ENCODE peak calls at places on chromosomes 3 and 15, in six cellular contexts. Z is fibroblast of lung, T is choroid plexus epithelial cell, H is tibial nerve, M is stomach, J is A549. P is an unnamed sample.

GRCh38 chr3:126577256-126577655 is 18.5 kb upstream of the C3orf22 start:
- DNase-seq in M (no peak), H (no peak), Z (no peak), T (no peak), J (no peak), P (no peak)

GRCh38 chr15:31372635-31373091 is 46.0 kb downstream of the KLF13 start:
- DNase-seq in T (peak), M (no peak), J (peak), H (peak), Z (peak), P (no peak)

GRCh38 chr3:56864090-56864489 is 62.3 kb upstream of the ARHGEF3 start:
- DNase-seq in Z (no peak), J (no peak), M (no peak), H (no peak), T (no peak), P (no peak)

GRCh38 chr3:64945171-64945684 is 257.4 kb upstream of the ADAMTS9 start:
- DNase-seq in H (peak), T (peak), J (no peak), Z (peak), M (no peak), P (no peak)

GRCh38 chr3:134368751-134369105 is 5.5 kb downstream of the AMOTL2 start:
- DNase-seq in J (no peak), T (no peak), M (no peak), Z (no peak), H (no peak), P (no peak)

GRCh38 chr3:146184616-146185015 is 23.6 kb upstream of the PLOD2 start:
- DNase-seq in Z (peak), H (no peak), M (peak), T (peak), J (peak), P (no peak)

GRCh38 chr3:138937690-138938055 is 9.3 kb downstream of the FOXL2 start:
- DNase-seq in T (no peak), Z (no peak), J (no peak), M (no peak), H (no peak), P (no peak)

GRCh38 chr15:70491183-70491621 is 272.2 kb downstream of the UACA start:
- DNase-seq in M (no peak), T (peak), Z (peak), H (no peak), J (no peak), P (no peak)

GRCh38 chr3:141544697-141545096 is 57.9 kb downstream of the RASA2 start:
- DNase-seq in H (no peak), T (no peak), Z (no peak), M (no peak), J (no peak), P (no peak)

GRCh38 chr3:46848271-46849097 is 14.8 kb downstream of the MYL3 start:
- DNase-seq in T (peak), M (peak), J (no peak), Z (peak), H (no peak), P (no peak)

GRCh38 chr3:86938706-86939105 is 52.2 kb downstream of the VGLL3 start:
- DNase-seq in H (no peak), T (peak), J (no peak), M (no peak), Z (peak), P (no peak)

GRCh38 chr3:107365051-107365450 is 12.2 kb upstream of the CCDC54 start:
- DNase-seq in T (no peak), J (no peak), M (no peak), H (no peak), Z (no peak), P (no peak)

GRCh38 chr3:102205647-102206046 is 229.2 kb upstream of the ZPLD1 start:
- DNase-seq in T (no peak), J (no peak), M (no peak), H (no peak), Z (no peak), P (no peak)

GRCh38 chr3:71307884-71308697 is 275.4 kb downstream of the FOXP1 start:
- DNase-seq in J (no peak), T (peak), Z (peak), M (no peak), H (no peak), P (no peak)

GRCh38 chr15:82845686-82846085 is 36.3 kb downstream of the WHAMM start:
- DNase-seq in J (no peak), H (no peak), M (no peak), T (no peak), Z (no peak), P (no peak)

GRCh38 chr3:24229468-24230263 is 265.0 kb downstream of the THRB start:
- DNase-seq in M (no peak), T (no peak), J (no peak), H (no peak), Z (no peak), P (no peak)

GRCh38 chr3:119778811-119779210 is 3.1 kb upstream of the NR1I2 start:
- DNase-seq in J (no peak), H (no peak), Z (no peak), T (no peak), M (no peak), P (no peak)

GRCh38 chr3:108338901-108339545 is 42.7 kb downstream of the HHLA2 start:
- DNase-seq in M (no peak), Z (no peak), J (no peak), H (no peak), T (no peak), P (no peak)

GRCh38 chr3:119570229-119570628 is 9.1 kb upstream of the ADPRH start:
- DNase-seq in J (no peak), H (no peak), M (no peak), Z (no peak), T (no peak), P (no peak)

GRCh38 chr3:56926513-56927282 is 124.9 kb upstream of the ARHGEF3 start:
- DNase-seq in H (no peak), Z (peak), J (no peak), M (no peak), T (peak), P (no peak)

GRCh38 chr15:75182187-75183131 is 19.2 kb upstream of the C15orf39 start:
- DNase-seq in Z (no peak), H (no peak), J (no peak), M (no peak), T (no peak), P (no peak)

DNA sequence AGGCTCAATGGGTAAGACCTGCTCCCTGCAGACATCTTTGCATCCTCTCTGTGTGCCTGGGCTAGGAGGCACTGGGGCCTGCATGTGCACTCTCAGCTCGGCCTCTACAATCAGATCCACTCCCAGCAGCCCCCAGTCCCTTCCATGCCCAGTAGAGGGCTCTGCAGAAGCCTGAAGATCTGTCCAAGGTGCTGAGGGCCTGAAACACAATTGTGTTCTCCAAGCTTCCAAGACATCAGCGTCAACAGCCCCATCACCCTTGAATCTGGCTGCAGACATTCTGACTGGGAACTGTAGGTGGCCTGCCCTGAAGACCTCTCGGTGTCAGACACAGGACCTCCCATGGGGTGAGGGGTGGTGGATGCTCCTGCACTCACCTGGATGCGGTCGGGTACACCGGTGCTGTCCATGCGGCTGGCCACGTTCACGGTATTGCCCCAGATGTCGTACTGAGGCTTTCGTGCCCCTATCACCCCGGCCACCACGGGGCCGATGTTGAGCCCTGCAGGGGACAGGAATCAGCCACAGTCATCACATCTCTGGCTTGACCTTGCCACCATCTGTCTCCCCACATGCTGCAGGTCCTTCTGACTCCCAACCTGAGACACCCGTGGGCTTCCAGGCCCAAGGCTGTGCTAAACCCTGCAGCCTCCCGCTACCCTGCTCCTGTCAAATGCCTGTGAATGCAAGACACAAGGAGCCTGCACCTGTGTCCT is 84.7 kb downstream of the SEC22A start:
- DNase-seq in T (peak), M (no peak), Z (peak), J (peak), H (peak), P (peak)
- TF ChIP-seq CTCF in T (peak), M (no peak), Z (peak), J (peak), H (peak), P (peak)

GRCh38 chr15:84748274-84749110 is at the start of gene ZNF592:
- DNase-seq in H (peak), T (peak), J (peak), M (peak), Z (peak), P (no peak)
- TF ChIP-seq CTCF in H (peak), T (no peak), J (peak), M (no peak), Z (no peak), P (no peak)

GRCh38 chr3:132537297-132537696 is 59.8 kb upstream of the ACKR4 start:
- DNase-seq in Z (no peak), M (no peak), H (no peak), J (no peak), T (no peak), P (no peak)
- TF ChIP-seq CTCF in Z (no peak), M (no peak), H (no peak), J (no peak), T (no peak), P (no peak)

GRCh38 chr15:50354838-50355611 is at the start of gene GABPB1:
- DNase-seq in H (peak), J (peak), T (peak), M (peak), Z (peak), P (peak)
- TF ChIP-seq CTCF in H (no peak), J (no peak), T (no peak), M (no peak), Z (no peak), P (no peak)

GRCh38 chr15:47715402-47715801 is 1.9 kb upstream of the SEMA6D start:
- DNase-seq in M (no peak), T (no peak), H (no peak), J (no peak), Z (no peak), P (no peak)

GRCh38 chr15:47715856-47716445 is 1.4 kb upstream of the SEMA6D start:
- DNase-seq in H (no peak), T (peak), J (no peak), Z (peak), M (no peak), P (no peak)

GRCh38 chr15:47719730-47720129 is 2.4 kb downstream of the SEMA6D start:
- DNase-seq in T (no peak), M (no peak), J (no peak), Z (peak), H (no peak), P (no peak)

GRCh38 chr15:47718474-47719440 is 1.5 kb downstream of the SEMA6D start:
- DNase-seq in Z (peak), M (no peak), H (peak), J (no peak), T (peak), P (no peak)

GRCh38 chr15:47717036-47717611 is at the start of gene SEMA6D:
- DNase-seq in Z (peak), M (peak), J (peak), T (peak), H (peak), P (peak)
- TF ChIP-seq CTCF in Z (peak), M (peak), J (no peak), T (peak), H (peak), P (no peak)

GRCh38 chr3:129609591-129610169 is 3.2 kb upstream of the PLXND1 start:
- DNase-seq in H (no peak), M (no peak), T (peak), J (no peak), Z (no peak), P (no peak)

GRCh38 chr3:129608936-129609590 is 2.6 kb upstream of the PLXND1 start:
- DNase-seq in H (no peak), T (no peak), Z (no peak), J (no peak), M (no peak), P (no peak)

GRCh38 chr3:129606522-129607390 is at the start of gene PLXND1:
- DNase-seq in Z (peak), H (no peak), M (peak), J (peak), T (peak), P (peak)

GRCh38 chr3:129607391-129608068 is 1.1 kb upstream of the PLXND1 start:
- DNase-seq in Z (no peak), J (no peak), T (no peak), M (no peak), H (no peak), P (no peak)

GRCh38 chr3:129608087-129608935 is 1.8 kb upstream of the PLXND1 start:
- DNase-seq in J (peak), M (no peak), H (no peak), T (peak), Z (peak), P (no peak)
- TF ChIP-seq CTCF in J (no peak), M (no peak), H (peak), T (peak), Z (peak), P (peak)